ENCODE peak calls at places on chromosomes 5 and 9, in four cellular contexts. One of them, this sample, is unnamed.

GRCh38 chr5:76785493-76785892 is 33.3 kb upstream of the F2RL1 start:
- DNase-seq in HCT116: peak; percentile 80
- DNase-seq in A549: peak; percentile 82
- DNase-seq in K562: no peak
- DNase-seq in this sample: peak; percentile 28

GRCh38 chr9:100125913-100126312 is 26.9 kb downstream of the INVS start:
- DNase-seq in HCT116: no peak
- DNase-seq in A549: no peak
- DNase-seq in K562: no peak
- DNase-seq in this sample: no peak

GRCh38 chr9:76818271-76818670 is 54.0 kb downstream of the PCA3 start:
- DNase-seq in HCT116: peak; percentile 91
- DNase-seq in A549: peak; percentile 63
- DNase-seq in K562: peak; percentile 10
- DNase-seq in this sample: peak; percentile 98

GRCh38 chr5:2187687-2188086 is 305.0 kb upstream of the IRX4 start:
- DNase-seq in HCT116: no peak
- DNase-seq in A549: no peak
- DNase-seq in K562: no peak
- DNase-seq in this sample: no peak

GRCh38 chr5:165607026-165607425 is 2101.6 kb downstream of the MAT2B start:
- DNase-seq in HCT116: no peak
- DNase-seq in A549: no peak
- DNase-seq in K562: no peak
- DNase-seq in this sample: no peak

GRCh38 chr5:42656661-42657035 is 100.0 kb upstream of the CCDC152 start:
- DNase-seq in HCT116: no peak
- DNase-seq in A549: no peak
- DNase-seq in K562: no peak
- DNase-seq in this sample: no peak

GRCh38 chr9:93254806-93255519 is 71.0 kb downstream of the WNK2 start:
- DNase-seq in HCT116: no peak
- DNase-seq in A549: no peak
- DNase-seq in K562: no peak
- DNase-seq in this sample: no peak

GRCh38 chr9:134644715-134645606 is 3.4 kb downstream of the COL5A1 start:
- DNase-seq in HCT116: no peak
- DNase-seq in A549: peak; percentile 91
- DNase-seq in K562: no peak
- DNase-seq in this sample: peak; percentile 99

GRCh38 chr5:124136609-124137008 is 609.8 kb downstream of the ZNF608 start:
- DNase-seq in HCT116: no peak
- DNase-seq in A549: no peak
- DNase-seq in K562: no peak
- DNase-seq in this sample: no peak

GRCh38 chr9:4382722-4383317 is 83.0 kb upstream of the GLIS3 start:
- DNase-seq in HCT116: peak; percentile 23
- DNase-seq in A549: no peak
- DNase-seq in K562: peak; percentile 10
- DNase-seq in this sample: peak; percentile 23

GRCh38 chr9:113572076-113572861 is 108.7 kb downstream of the RGS3 start:
- DNase-seq in HCT116: no peak
- DNase-seq in A549: no peak
- DNase-seq in K562: peak; percentile 74
- DNase-seq in this sample: no peak

GRCh38 chr9:81633952-81634421 is 55.4 kb downstream of the TLE1 start:
- DNase-seq in HCT116: no peak
- DNase-seq in A549: no peak
- DNase-seq in K562: no peak
- DNase-seq in this sample: no peak

GRCh38 chr5:112418412-112419049 is 546 bp downstream of the EPB41L4A start:
- DNase-seq in HCT116: no peak
- DNase-seq in A549: no peak
- DNase-seq in K562: no peak
- DNase-seq in this sample: no peak

GRCh38 chr5:180126716-180127681 is 55.4 kb upstream of the RNF130 start:
- DNase-seq in HCT116: no peak
- DNase-seq in A549: peak; percentile 66
- DNase-seq in K562: peak; percentile 45
- DNase-seq in this sample: no peak

GRCh38 chr9:107883496-107884120 is 394.0 kb upstream of the KLF4 start:
- DNase-seq in HCT116: no peak
- DNase-seq in A549: no peak
- DNase-seq in K562: no peak
- DNase-seq in this sample: no peak

GRCh38 chr9:70412678-70413426 is 1.6 kb downstream of the KLF9 start:
- DNase-seq in HCT116: no peak
- DNase-seq in A549: peak; percentile 53
- DNase-seq in K562: peak; percentile 59
- DNase-seq in this sample: peak; percentile 79

GRCh38 chr9:14198544-14199510 is 115.1 kb downstream of the NFIB start:
- DNase-seq in HCT116: no peak
- DNase-seq in A549: no peak
- DNase-seq in K562: no peak
- DNase-seq in this sample: no peak

GRCh38 chr5:121691478-121691877 is 160.2 kb upstream of the FTMT start:
- DNase-seq in HCT116: no peak
- DNase-seq in A549: no peak
- DNase-seq in K562: peak; percentile 70
- DNase-seq in this sample: no peak

GRCh38 chr5:44665101-44665701 is 143.5 kb upstream of the MRPS30 start:
- DNase-seq in HCT116: peak; percentile 36
- DNase-seq in A549: no peak
- DNase-seq in K562: no peak
- DNase-seq in this sample: no peak

GRCh38 chr5:5421149-5421960 is 1.1 kb upstream of the ICE1 start:
- DNase-seq in HCT116: no peak
- DNase-seq in A549: no peak
- DNase-seq in K562: peak; percentile 74
- DNase-seq in this sample: peak; percentile 5

GRCh38 chr9:83362341-83362995 is 175.7 kb downstream of the FRMD3 start:
- DNase-seq in HCT116: no peak
- DNase-seq in A549: no peak
- DNase-seq in K562: no peak
- DNase-seq in this sample: no peak

GRCh38 chr5:142532416-142533176 is 153.3 kb downstream of the FGF1 start:
- DNase-seq in HCT116: no peak
- DNase-seq in A549: no peak
- DNase-seq in K562: no peak
- DNase-seq in this sample: no peak

GRCh38 chr9:79390077-79390673 is 181.6 kb upstream of the TLE4 start:
- DNase-seq in HCT116: no peak
- DNase-seq in A549: no peak
- DNase-seq in K562: no peak
- DNase-seq in this sample: peak; percentile 92

GRCh38 chr5:116301110-116301509 is 216.3 kb downstream of the COMMD10 start:
- DNase-seq in HCT116: no peak
- DNase-seq in A549: no peak
- DNase-seq in K562: no peak
- DNase-seq in this sample: no peak

DNA sequence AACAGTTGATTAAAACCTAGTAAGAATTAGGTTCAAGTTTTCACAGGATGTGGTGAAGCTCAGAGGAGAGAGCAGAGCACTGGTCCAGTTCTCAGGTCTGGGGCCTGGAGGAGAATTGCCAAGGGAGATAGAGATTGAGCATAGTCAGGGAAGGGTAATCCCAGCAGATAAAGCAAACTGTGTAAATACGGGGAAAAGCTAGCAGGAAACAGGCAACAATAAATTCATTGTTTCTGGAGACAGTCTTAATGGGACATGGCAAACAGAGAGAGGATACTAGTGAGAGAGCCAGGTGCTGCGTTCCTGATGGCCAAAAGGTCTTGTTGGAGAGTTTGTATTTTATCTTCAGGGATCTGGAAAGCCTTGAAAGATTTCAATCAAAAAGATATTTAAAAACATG is 333.0 kb downstream of the PDE4D start:
- DNase-seq in HCT116: no peak
- DNase-seq in A549: no peak
- DNase-seq in K562: no peak
- DNase-seq in this sample: no peak
- TF ChIP-seq CEBPB in HCT116: no peak
- TF ChIP-seq CEBPB in A549: no peak
- TF ChIP-seq CEBPB in K562: no peak
- TF ChIP-seq CEBPB in this sample: no peak

GRCh38 chr9:20357207-20357503 is 265.1 kb downstream of the MLLT3 start:
- DNase-seq in HCT116: no peak
- DNase-seq in A549: no peak
- DNase-seq in K562: no peak
- DNase-seq in this sample: no peak
- H3K4me3 ChIP-seq in HCT116: no peak overlapping the region
- H3K4me3 ChIP-seq in A549: no peak overlapping the region
- H3K4me3 ChIP-seq in K562: no peak overlapping the region
- H3K4me3 ChIP-seq in this sample: no peak overlapping the region

DNA sequence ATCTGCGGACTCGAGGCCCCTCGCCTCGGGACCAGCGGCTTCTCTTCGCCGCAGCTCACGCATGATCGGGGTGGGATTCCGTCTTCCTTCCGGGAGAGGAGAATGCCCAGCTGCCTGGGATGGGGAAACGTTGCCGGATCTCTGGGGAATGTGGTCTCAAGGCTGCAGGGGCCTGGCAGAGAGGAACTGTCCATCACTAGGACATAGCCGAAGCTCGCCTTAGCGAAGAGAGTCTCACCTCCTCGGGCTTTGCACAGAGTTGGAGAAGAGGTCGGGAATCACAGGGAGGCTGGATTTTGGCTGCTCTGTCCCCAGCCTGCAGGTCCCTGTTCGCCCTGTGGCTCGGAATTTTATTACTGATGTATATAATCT is 1.4 kb downstream of the RAI14 start:
- DNase-seq in HCT116: no peak
- DNase-seq in A549: peak; percentile 21
- DNase-seq in K562: no peak
- DNase-seq in this sample: peak; percentile 42
- TF ChIP-seq CEBPB in HCT116: no peak
- TF ChIP-seq CEBPB in A549: no peak
- TF ChIP-seq CEBPB in K562: no peak
- TF ChIP-seq CEBPB in this sample: no peak

DNA sequence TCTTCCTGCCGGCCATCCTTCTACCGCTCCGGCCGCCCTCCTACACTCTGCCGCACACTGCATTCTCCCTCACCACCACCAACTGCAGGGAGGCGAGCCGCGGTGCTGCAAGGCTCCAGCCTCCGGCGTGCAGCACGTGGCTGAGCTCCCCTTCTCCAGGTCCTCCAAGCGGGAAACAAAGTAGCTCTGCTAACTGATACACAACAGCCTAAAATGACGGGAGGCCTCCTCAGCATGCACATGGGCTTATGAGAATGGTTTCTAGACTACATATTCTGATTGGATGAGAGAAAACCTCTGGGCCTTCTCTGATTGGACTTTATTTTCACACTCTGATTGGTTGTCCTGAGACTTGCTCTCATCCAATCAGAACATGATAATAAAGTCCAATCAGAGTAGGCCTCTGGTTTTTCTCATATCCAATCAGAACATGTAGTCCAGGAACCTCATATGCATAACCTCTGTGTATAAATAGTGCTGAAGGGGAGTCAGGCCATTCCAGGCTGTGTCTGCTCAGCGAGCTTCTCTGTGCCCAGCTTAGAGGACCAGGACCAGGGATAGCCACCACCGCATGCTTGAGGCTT is 27.0 kb upstream of the ZNF354B start:
- DNase-seq in HCT116: peak; percentile 75
- DNase-seq in A549: no peak
- DNase-seq in K562: peak; percentile 67
- DNase-seq in this sample: no peak
- H3K4me3 ChIP-seq in HCT116: peak overlapping the region; percentile 57
- H3K4me3 ChIP-seq in A549: no peak overlapping the region
- H3K4me3 ChIP-seq in K562: peak overlapping the region; percentile 51
- H3K4me3 ChIP-seq in this sample: no peak overlapping the region

DNA sequence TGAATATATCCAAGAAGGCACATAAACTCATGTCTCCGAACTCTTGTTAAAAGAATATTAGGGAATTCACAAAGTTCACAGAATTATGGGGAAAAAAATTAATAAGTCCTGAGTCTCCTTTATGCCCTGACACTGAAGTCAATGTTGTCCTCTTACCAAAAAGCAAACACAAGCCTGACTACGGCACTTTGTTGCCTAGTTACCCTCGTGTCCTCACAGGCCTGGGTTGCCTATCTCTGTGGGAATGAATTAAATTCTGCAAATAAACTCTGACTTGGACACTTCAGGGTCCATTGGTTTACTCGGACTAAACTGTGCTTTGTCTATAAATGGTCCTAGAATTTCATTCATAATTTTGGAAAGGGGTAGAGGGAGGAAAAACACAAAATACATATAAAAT is 143.0 kb upstream of the PDE4D start:
- DNase-seq in HCT116: no peak
- DNase-seq in A549: no peak
- DNase-seq in K562: no peak
- DNase-seq in this sample: no peak
- TF ChIP-seq CEBPB in HCT116: no peak
- TF ChIP-seq CEBPB in A549: no peak
- TF ChIP-seq CEBPB in K562: no peak
- TF ChIP-seq CEBPB in this sample: no peak

GRCh38 chr9:132183715-132184114 is 21.9 kb downstream of the NTNG2 start:
- DNase-seq in HCT116: no peak
- DNase-seq in A549: no peak
- DNase-seq in K562: no peak
- DNase-seq in this sample: no peak
- H3K4me3 ChIP-seq in HCT116: no peak overlapping the region
- H3K4me3 ChIP-seq in A549: no peak overlapping the region
- H3K4me3 ChIP-seq in K562: no peak overlapping the region
- H3K4me3 ChIP-seq in this sample: no peak overlapping the region

GRCh38 chr9:19937121-19937520 is 148.3 kb upstream of the SLC24A2 start:
- DNase-seq in HCT116: no peak
- DNase-seq in A549: no peak
- DNase-seq in K562: no peak
- DNase-seq in this sample: no peak

GRCh38 chr9:19936598-19936997 is 147.8 kb upstream of the SLC24A2 start:
- DNase-seq in HCT116: no peak
- DNase-seq in A549: no peak
- DNase-seq in K562: no peak
- DNase-seq in this sample: no peak

GRCh38 chr9:19934301-19934868 is 145.5 kb upstream of the SLC24A2 start:
- DNase-seq in HCT116: no peak
- DNase-seq in A549: no peak
- DNase-seq in K562: no peak
- DNase-seq in this sample: peak; percentile 1

GRCh38 chr9:19938990-19939736 is 150.3 kb upstream of the SLC24A2 start:
- DNase-seq in HCT116: no peak
- DNase-seq in A549: no peak
- DNase-seq in K562: no peak
- DNase-seq in this sample: no peak

DNA sequence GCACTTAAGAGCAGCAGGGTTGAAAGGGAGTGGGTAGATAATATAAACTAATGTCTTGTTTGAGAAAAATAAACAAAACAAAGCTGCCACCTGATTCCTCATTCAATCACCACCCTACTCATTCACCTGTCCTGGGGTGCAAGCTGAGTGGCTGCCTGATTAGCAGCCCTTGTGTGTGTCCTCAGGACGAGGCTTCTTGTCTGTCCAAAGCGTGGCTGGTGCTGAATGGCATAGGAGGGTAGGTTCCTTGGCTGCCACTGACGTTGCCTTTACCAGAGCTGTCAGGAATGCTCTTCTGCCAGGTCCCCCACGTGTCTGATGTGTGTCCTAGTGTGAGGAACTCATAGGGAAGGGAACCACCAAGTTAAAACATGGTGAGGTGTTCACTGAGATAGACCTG is 146.6 kb upstream of the SLC24A2 start:
- DNase-seq in HCT116: no peak
- DNase-seq in A549: no peak
- DNase-seq in K562: no peak
- DNase-seq in this sample: no peak
- TF ChIP-seq CEBPB in HCT116: no peak
- TF ChIP-seq CEBPB in A549: no peak
- TF ChIP-seq CEBPB in K562: no peak
- TF ChIP-seq CEBPB in this sample: no peak

GRCh38 chr5:6583049-6583880 is 49.6 kb downstream of the NSUN2 start:
- DNase-seq in HCT116: no peak
- DNase-seq in A549: peak; percentile 44
- DNase-seq in K562: peak; percentile 54
- DNase-seq in this sample: no peak
- H3K4me3 ChIP-seq in HCT116: no peak overlapping the region
- H3K4me3 ChIP-seq in A549: peak overlapping the region; percentile 42
- H3K4me3 ChIP-seq in K562: peak overlapping the region; percentile 14
- H3K4me3 ChIP-seq in this sample: peak overlapping the region; percentile 33

This sample was measured in IMR-90.